ENCODE peak calls at places on chromosomes 1 and 21, in four cellular contexts. J is CD4-positive, alpha-beta T cell; I is HCT116; V is endothelial cell. O is an unnamed sample.

GRCh38 chr1:67460648-67461500 is 30.7 kb upstream of the SERBP1 start:
- DNase-seq in J (no peak), I (no peak), V (no peak), O (no peak)

GRCh38 chr1:100734716-100735115 is 15.2 kb downstream of the VCAM1 start:
- DNase-seq in J (no peak), I (no peak), V (no peak), O (peak)

GRCh38 chr1:54188291-54188690 is 11.5 kb downstream of the CYB5RL start:
- DNase-seq in J (no peak), I (no peak), V (no peak), O (no peak)

GRCh38 chr1:158933621-158934020 is 2.3 kb downstream of the PYHIN1 start:
- DNase-seq in J (no peak), I (no peak), V (no peak), O (no peak)

GRCh38 chr1:94731891-94732290 is 88.3 kb upstream of the SLC44A3 start:
- DNase-seq in J (no peak), I (no peak), V (no peak), O (no peak)

GRCh38 chr21:38661296-38662223 is 144.2 kb upstream of the ETS2 start:
- DNase-seq in J (no peak), I (no peak), V (peak), O (peak)

GRCh38 chr1:200153277-200154055 is 126.0 kb downstream of the NR5A2 start:
- DNase-seq in J (peak), I (no peak), V (no peak), O (no peak)

GRCh38 chr1:248814351-248814750 is 11.4 kb downstream of the SH3BP5L start:
- DNase-seq in J (no peak), I (no peak), V (no peak), O (no peak)

GRCh38 chr1:178628637-178629548 is 96.2 kb upstream of the RALGPS2 start:
- DNase-seq in J (no peak), I (no peak), V (no peak), O (peak)

GRCh38 chr1:45304311-45305081 is 22.2 kb upstream of the HPDL start:
- DNase-seq in J (no peak), I (no peak), V (no peak), O (no peak)

GRCh38 chr21:46622226-46622625 is 13.2 kb upstream of the PRMT2 start:
- DNase-seq in J (peak), I (no peak), V (peak), O (peak)

GRCh38 chr1:159229486-159229885 is 24.8 kb downstream of the ACKR1 start:
- DNase-seq in J (no peak), I (no peak), V (no peak), O (no peak)

DNA sequence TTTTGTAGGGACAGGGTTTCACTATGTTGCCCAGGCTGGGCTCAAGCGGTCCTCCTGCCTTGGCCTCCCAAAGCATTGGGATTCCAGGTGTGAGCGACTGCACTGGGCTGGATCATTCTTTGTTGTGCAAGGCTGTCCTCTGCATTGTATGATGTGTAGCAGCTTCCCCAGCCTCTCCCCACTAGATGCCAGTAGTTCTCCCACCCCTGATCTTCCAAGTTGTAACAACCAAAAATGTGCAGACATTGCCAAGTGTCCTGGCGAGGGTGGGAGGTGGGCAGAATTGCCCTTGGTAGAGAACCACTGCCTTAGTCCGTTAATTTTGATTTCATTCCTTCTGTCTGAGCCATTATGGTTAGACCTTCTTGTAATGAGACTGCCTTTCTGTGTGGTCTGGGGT is 7.2 kb downstream of the GALNT2 start:
- DNase-seq in J (no peak), I (no peak), V (no peak), O (no peak)
- TF ChIP-seq CTCF in J (no peak), I (no peak), V (no peak), O (no peak)

GRCh38 chr1:64584479-64584878 is 114.5 kb downstream of the CACHD1 start:
- DNase-seq in J (no peak), I (no peak), V (no peak), O (no peak)
- TF ChIP-seq CTCF in J (peak), I (peak), V (no peak), O (peak)

DNA sequence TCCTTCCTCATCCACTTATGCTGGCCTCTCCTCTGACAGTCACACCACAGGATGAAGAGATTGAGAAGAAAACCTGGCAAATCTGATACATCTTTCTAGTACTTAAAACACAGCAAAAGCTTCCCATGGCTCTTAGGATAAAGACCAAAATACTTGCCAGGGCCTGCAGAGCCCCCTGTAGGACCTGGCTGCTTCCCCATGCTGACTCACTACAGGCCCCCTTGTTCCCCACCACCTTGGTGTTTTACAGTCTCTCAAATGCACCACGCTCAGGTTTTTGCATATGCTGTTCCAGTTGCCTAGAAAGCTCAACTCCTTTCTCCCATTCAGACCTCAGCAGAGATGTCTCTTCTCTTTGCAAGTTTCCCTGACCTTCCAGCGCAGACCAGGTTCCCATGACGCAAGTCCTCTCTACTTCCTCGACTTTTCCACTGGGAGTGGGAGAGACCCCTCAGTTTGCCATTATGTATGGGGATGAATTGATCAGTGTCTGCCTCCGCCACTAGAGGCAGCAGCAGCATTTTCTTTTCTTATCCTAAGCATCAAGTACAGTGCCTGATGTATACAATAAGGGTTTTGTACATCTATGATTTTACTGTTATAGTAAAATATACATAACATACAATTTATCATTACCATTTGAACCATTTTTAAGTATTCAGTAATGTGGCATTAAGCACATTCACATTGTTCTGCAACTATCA is 113.8 kb upstream of the C8B start:
- DNase-seq in J (no peak), I (no peak), V (no peak), O (no peak)
- TF ChIP-seq CTCF in J (no peak), I (no peak), V (peak), O (peak)

GRCh38 chr1:192998536-192998935 is 60.6 kb downstream of the UCHL5 start:
- DNase-seq in J (no peak), I (no peak), V (no peak), O (no peak)
- TF ChIP-seq CTCF in J (no peak), I (peak), V (peak), O (peak)

DNA sequence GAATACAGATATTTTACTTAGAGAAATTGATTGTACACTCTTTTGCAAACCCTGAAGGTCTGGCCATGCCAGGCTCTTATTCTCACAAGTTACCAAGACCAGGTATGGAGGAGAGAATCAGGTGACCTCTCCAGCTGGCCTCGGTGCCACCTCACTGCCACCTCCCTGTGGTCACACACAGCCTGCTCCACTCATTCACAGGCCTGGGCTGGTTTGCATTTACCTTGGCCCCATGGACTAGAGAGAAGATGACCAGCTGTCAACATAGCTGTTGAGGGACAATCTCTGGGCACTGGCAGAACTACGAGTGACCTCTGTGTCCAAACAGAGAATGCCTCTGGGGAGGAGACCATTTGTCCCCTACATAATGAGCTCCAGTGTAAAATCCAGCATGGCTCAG is 291.2 kb upstream of the RUNX1 start:
- DNase-seq in J (no peak), I (peak), V (no peak), O (no peak)
- TF ChIP-seq CTCF in J (peak), I (peak), V (no peak), O (no peak)

DNA sequence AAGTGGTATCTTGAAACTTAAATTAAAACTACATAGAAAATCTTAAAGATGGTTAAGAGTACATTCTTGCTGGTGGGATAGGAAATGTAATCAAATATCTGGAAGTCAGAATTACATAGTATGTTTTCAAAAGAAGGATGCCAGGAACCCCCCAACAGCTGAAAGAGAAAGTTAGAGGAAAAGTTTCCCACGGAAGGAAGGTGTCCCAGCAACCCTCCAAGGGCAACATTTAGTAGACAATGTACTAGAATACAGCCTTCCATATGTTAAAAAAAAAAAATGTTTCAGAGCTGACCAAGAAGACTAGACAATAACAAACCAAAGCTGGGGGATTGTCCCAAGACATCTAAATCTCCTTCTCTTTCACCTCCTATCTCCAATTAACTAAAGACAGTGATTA is 2.2 kb downstream of the DEDD start:
- DNase-seq in J (no peak), I (no peak), V (no peak), O (no peak)
- TF ChIP-seq CTCF in J (no peak), I (no peak), V (no peak), O (no peak)

GRCh38 chr1:225577243-225577642 is 75.7 kb downstream of the ENAH start:
- DNase-seq in J (no peak), I (no peak), V (no peak), O (no peak)

GRCh38 chr1:225567789-225568188 is 85.1 kb downstream of the ENAH start:
- DNase-seq in J (no peak), I (no peak), V (no peak), O (no peak)

GRCh38 chr1:225573216-225573615 is 79.7 kb downstream of the ENAH start:
- DNase-seq in J (no peak), I (no peak), V (no peak), O (peak)

GRCh38 chr1:225578247-225578646 is 74.7 kb downstream of the ENAH start:
- DNase-seq in J (no peak), I (no peak), V (no peak), O (no peak)

DNA sequence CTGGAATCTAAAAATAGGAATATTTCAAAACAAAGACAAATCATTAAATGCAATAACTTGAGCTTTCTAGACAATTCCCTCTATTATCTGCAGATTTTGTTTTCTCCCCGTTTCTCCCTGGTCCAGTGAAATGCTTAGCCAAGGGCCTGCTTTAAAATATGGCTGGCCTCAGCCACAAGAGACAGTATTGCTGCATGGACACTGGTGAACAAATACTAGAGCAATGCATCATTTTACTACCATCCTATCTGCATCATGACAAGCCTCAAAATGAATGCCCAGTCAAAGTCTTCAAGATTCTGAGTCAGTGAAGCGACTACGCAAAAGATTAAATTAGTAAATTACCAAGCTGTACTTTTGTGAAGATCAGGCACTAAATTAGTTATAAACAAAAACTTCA is 80.5 kb downstream of the ENAH start:
- DNase-seq in J (no peak), I (no peak), V (no peak), O (peak)
- TF ChIP-seq CTCF in J (no peak), I (no peak), V (no peak), O (peak)